ENCODE peak calls at places on chromosomes 6 and 20, in four cellular contexts. W, U, Y and S are unnamed samples.

GRCh38 chr6:46054531-46054930 is 38.9 kb upstream of the CLIC5 start:
- DNase-seq in U (no peak), W (no peak), Y (no peak), S (no peak)

GRCh38 chr6:41634657-41635056 is 3.6 kb upstream of the MDFI start:
- DNase-seq in U (no peak), Y (no peak), W (peak), S (no peak)

GRCh38 chr6:143027058-143027457 is 33.6 kb upstream of the AIG1 start:
- DNase-seq in Y (peak), U (peak), W (no peak), S (no peak)

GRCh38 chr20:21503345-21503744 is 10.5 kb downstream of the NKX2-2 start:
- DNase-seq in Y (no peak), W (no peak), U (no peak), S (no peak)

GRCh38 chr6:3227363-3228045 is at the start of gene TUBB2B:
- DNase-seq in W (peak), Y (peak), U (no peak), S (peak)

GRCh38 chr6:73696990-73697651 is 1.1 kb downstream of the CD109 start:
- DNase-seq in U (no peak), W (no peak), Y (no peak), S (no peak)

GRCh38 chr6:166168616-166169548 is 1.2 kb upstream of the TBXT start:
- DNase-seq in W (no peak), Y (peak), U (no peak), S (no peak)

GRCh38 chr6:10256113-10256690 is 158.7 kb downstream of the TFAP2A start:
- DNase-seq in W (no peak), Y (no peak), U (no peak), S (no peak)

GRCh38 chr6:116258520-116258919 is 4.6 kb upstream of the TSPYL4 start:
- DNase-seq in U (no peak), W (no peak), Y (no peak), S (no peak)

GRCh38 chr6:169800668-169801395 is 49.4 kb downstream of the ERMARD start:
- DNase-seq in W (no peak), Y (no peak), U (peak), S (peak)

GRCh38 chr6:25468881-25469280 is 183.1 kb upstream of the SCGN start:
- DNase-seq in U (no peak), Y (no peak), W (no peak), S (no peak)

GRCh38 chr6:78243519-78243918 is 590.7 kb downstream of the MEI4 start:
- DNase-seq in W (no peak), Y (no peak), U (peak), S (no peak)

GRCh38 chr20:3209946-3210317 is 634 bp downstream of the ITPA start:
- DNase-seq in Y (no peak), U (peak), W (no peak), S (no peak)

GRCh38 chr6:51360287-51360686 is 541.6 kb downstream of the TFAP2B start:
- DNase-seq in Y (no peak), U (no peak), W (no peak), S (no peak)

GRCh38 chr6:27388293-27389197 is at the start of gene ZNF391:
- DNase-seq in U (peak), W (peak), Y (peak), S (peak)

GRCh38 chr20:63086421-63087235 is 79.9 kb upstream of the BHLHE23 start:
- DNase-seq in U (no peak), Y (no peak), W (peak), S (peak)

GRCh38 chr20:18987781-18988360 is 174.3 kb downstream of the SCP2D1 start:
- DNase-seq in W (no peak), Y (no peak), U (no peak), S (no peak)

GRCh38 chr6:16337280-16337975 is 99.0 kb downstream of the GMPR start:
- DNase-seq in W (peak), U (peak), Y (no peak), S (no peak)

GRCh38 chr6:10951675-10952282 is 64.9 kb downstream of the SYCP2L start:
- DNase-seq in U (peak), W (no peak), Y (peak), S (no peak)

GRCh38 chr20:51492167-51493092 is 50.1 kb downstream of the NFATC2 start:
- DNase-seq in Y (peak), U (peak), W (peak), S (peak)

GRCh38 chr20:20396794-20397193 is 28.9 kb downstream of the INSM1 start:
- DNase-seq in Y (no peak), U (no peak), W (no peak), S (no peak)

GRCh38 chr6:9494864-9495263 is 920.0 kb downstream of the TFAP2A start:
- DNase-seq in U (peak), Y (no peak), W (no peak), S (no peak)

GRCh38 chr6:166679566-166679965 is 52.5 kb upstream of the RPS6KA2 start:
- DNase-seq in W (no peak), U (no peak), Y (no peak), S (no peak)

GRCh38 chr6:159233365-159234101 is 64.3 kb downstream of the FNDC1 start:
- DNase-seq in U (no peak), Y (peak), W (no peak), S (no peak)

GRCh38 chr6:5439749-5440148 is 178.4 kb downstream of the FARS2 start:
- DNase-seq in Y (no peak), U (peak), W (no peak), S (no peak)

GRCh38 chr6:148700713-148701392 is 46.0 kb upstream of the UST start:
- DNase-seq in U (peak), W (no peak), Y (no peak), S (no peak)

GRCh38 chr6:47822856-47823554 is 41.2 kb downstream of the OPN5 start:
- DNase-seq in U (no peak), Y (no peak), W (no peak), S (no peak)

GRCh38 chr6:159217595-159218275 is 48.5 kb downstream of the FNDC1 start:
- DNase-seq in W (peak), Y (peak), U (peak), S (no peak)

GRCh38 chr6:23547851-23548250 is 578.2 kb upstream of the NRSN1 start:
- DNase-seq in W (no peak), Y (peak), U (no peak), S (no peak)

GRCh38 chr6:90194371-90194841 is 102.2 kb downstream of the BACH2 start:
- DNase-seq in W (no peak), U (peak), Y (no peak), S (no peak)

GRCh38 chr6:107740496-107741190 is 83.5 kb downstream of the SCML4 start:
- DNase-seq in U (no peak), W (no peak), Y (no peak), S (no peak)

GRCh38 chr6:3755637-3756515 is 4.4 kb upstream of the PXDC1 start:
- DNase-seq in U (no peak), Y (no peak), W (no peak), S (no peak)

GRCh38 chr6:170227521-170227983 is 63.3 kb downstream of the DLL1 start:
- DNase-seq in Y (no peak), U (no peak), W (peak), S (no peak)

GRCh38 chr6:130913119-130913518 is 85.9 kb downstream of the SMLR1 start:
- DNase-seq in U (no peak), W (no peak), Y (no peak), S (no peak)

GRCh38 chr6:104855507-104855906 is 4.2 kb downstream of the HACE1 start:
- DNase-seq in W (no peak), Y (no peak), U (peak), S (no peak)

GRCh38 chr20:4713401-4713800 is 8.3 kb upstream of the PRND start:
- DNase-seq in U (no peak), W (no peak), Y (no peak), S (no peak)

GRCh38 chr6:16723833-16724232 is 37.4 kb downstream of the ATXN1 start:
- DNase-seq in W (no peak), U (peak), Y (no peak), S (no peak)

GRCh38 chr20:48025061-48025515 is 239.8 kb upstream of the SULF2 start:
- DNase-seq in Y (no peak), W (no peak), U (peak), S (no peak)
- TF ChIP-seq CTCF in Y (no peak), W (no peak), U (no peak), S (no peak)

DNA sequence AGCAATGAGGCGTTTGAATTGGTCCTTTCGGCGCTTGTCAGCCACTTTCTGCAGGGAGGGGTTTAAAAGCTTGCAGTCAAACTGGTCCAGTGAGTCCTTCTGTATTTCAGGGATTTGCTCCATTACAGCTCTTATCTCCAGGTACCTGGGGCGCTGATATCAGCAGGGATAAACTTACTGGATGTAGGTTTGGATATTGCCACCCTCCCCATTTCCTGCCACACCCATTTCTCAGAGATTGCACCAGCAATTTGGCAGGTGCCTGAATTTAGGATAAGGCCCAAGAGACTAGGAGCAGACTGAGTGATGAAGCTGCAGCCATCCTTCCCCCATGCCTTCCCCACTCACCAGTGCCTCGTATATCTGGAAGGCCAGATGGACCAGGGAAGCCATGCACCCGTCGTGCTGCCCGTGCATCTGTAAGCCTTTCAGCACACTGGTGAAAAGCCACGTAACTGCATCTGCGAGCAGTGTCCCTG is 7.6 kb downstream of the POLR1C start:
- DNase-seq in W (no peak), U (no peak), Y (no peak), S (no peak)
- TF ChIP-seq CTCF in W (no peak), U (no peak), Y (no peak), S (no peak)

DNA sequence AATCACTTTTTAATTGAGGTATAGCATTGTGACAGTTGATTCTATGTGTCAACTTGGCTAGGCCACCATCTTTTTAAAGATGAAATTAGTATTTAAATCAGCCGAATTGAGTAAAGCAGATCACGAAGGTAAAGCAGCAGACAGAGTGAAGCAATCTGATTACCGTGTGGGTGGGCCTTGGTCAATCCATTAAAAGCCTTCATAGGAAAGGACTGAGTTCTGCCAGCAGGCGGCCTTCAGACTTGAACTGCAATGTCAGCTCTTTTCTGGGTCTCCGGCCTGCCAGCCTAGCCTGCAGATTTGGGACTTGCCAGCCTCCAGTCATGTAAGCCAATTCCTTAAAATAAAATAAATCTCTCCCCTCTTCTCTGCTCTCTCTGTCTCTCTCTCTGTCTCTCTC is 22.4 kb upstream of the TGM2 start:
- DNase-seq in Y (no peak), U (peak), W (no peak), S (no peak)
- TF ChIP-seq CTCF in Y (no peak), U (peak), W (no peak), S (no peak)

GRCh38 chr6:157841211-157841840 is 18.3 kb downstream of the SNX9 start:
- DNase-seq in W (no peak), U (no peak), Y (no peak), S (no peak)

GRCh38 chr6:157839606-157840005 is 16.6 kb downstream of the SNX9 start:
- DNase-seq in Y (no peak), W (no peak), U (no peak), S (no peak)

GRCh38 chr6:157840261-157840660 is 17.2 kb downstream of the SNX9 start:
- DNase-seq in U (no peak), Y (no peak), W (no peak), S (no peak)

GRCh38 chr6:157842213-157842612 is 19.2 kb downstream of the SNX9 start:
- DNase-seq in Y (no peak), W (no peak), U (no peak), S (no peak)

DNA sequence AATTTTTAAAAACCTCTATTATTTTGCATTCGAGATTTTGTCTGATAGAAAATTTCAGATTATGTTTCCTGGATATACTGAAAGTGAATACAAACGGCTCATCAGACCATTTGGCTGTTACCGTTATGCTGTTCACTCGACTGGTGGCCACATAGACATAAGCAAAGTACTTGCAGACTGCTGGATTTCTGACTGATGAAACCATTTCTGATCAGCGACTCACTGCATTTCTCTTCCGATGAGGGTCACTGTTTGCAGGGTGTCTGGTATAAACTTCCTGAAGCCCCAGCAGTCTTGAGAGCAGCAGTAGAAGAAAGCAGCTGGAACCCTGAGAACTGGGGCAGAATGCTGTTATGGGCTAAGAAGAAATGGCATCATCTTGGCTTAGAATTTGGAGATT is 17.7 kb downstream of the SNX9 start:
- DNase-seq in Y (no peak), U (peak), W (no peak), S (no peak)
- TF ChIP-seq CTCF in Y (no peak), U (no peak), W (no peak), S (no peak)

GRCh38 chr20:46346770-46347169 is 38.5 kb upstream of the CDH22 start:
- DNase-seq in W (peak), U (no peak), Y (no peak), S (no peak)

GRCh38 chr20:46348972-46349741 is 40.9 kb upstream of the CDH22 start:
- DNase-seq in U (peak), Y (peak), W (peak), S (no peak)

GRCh38 chr20:46347831-46348230 is 39.5 kb upstream of the CDH22 start:
- DNase-seq in U (no peak), W (peak), Y (no peak), S (no peak)

GRCh38 chr20:46349742-46350056 is 41.4 kb upstream of the CDH22 start:
- DNase-seq in U (no peak), Y (no peak), W (peak), S (no peak)

DNA sequence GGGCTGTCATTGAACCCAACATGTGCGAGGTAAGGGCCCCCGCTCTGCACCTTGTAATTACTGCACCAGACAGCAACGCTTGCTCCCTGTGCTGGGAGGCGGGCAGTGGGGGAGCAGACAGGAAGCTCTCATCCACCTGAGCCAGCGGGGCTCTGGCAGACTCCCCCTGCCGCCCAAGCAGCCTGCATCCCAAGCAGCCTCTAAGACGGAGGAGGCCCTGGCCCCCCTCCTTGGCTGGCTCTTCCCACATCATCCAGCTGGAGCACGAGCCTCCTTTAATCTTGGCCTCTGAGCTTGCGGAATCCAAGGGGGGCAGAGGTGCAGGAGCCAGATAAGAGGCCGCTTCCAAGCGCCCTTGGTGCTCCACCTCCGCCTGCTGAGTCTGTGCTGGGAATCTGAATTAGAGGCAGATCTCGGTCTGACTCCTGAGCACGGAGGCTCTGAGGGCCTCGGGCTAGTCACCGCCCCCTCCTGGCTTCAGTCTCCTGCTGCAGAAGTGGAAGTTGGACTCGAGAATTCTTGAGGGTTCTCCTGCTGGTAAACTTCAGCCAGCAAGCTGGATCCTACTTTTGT is 40.0 kb upstream of the CDH22 start:
- DNase-seq in Y (peak), W (peak), U (peak), S (no peak)
- TF ChIP-seq CTCF in Y (no peak), W (no peak), U (no peak), S (no peak)

DNA sequence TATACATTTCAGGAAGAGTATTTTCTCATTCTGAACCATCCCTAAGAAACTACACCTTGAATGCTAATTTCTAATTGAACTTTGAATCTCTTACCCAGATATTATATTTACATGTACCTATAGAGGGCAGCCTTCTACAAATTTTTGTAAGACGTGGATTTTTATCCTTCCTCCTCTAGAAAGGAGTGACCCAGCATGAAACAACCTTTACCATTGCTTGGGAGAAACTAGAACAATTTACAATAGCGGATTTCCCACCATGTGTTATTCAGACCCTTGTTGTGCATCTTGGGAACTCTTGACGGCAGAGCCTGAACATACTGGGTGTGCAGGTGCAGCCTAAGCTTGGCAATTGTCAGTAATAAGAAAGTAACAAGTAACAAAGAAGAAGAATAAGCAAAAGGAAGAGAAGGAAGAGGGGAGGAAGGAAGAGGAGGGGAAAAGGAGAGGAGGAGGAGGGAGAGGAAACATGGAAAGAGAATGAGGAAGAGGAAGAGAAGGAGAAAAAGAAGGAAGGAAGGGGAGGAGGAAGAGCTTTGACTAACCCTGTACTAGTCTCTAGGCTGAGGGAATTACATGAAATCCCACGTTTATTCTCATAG is 10.8 kb upstream of the TAAR1 start:
- DNase-seq in Y (no peak), W (no peak), U (peak), S (no peak)
- TF ChIP-seq CTCF in Y (peak), W (peak), U (peak), S (peak)